ENCODE peak calls at places on chromosomes 11 and 22, in six cellular contexts. H, V, X, K, D and I are unnamed samples.

GRCh38 chr11:96102664-96103068 is 178.8 kb upstream of the MTMR2 start:
- DNase-seq in H (peak), V (no peak), X (no peak), K (no peak), D (no peak), I (peak)

GRCh38 chr11:67277231-67277961 is 11.1 kb downstream of the GRK2 start:
- DNase-seq in H (peak), V (peak), X (no peak), K (no peak), D (peak), I (peak)

GRCh38 chr11:13103962-13104554 is 94.9 kb downstream of the RASSF10 start:
- DNase-seq in H (no peak), V (no peak), X (no peak), K (no peak), D (no peak), I (no peak)

GRCh38 chr22:35915477-35916013 is 113.1 kb downstream of the RBFOX2 start:
- DNase-seq in H (peak), V (no peak), X (no peak), K (no peak), D (no peak), I (peak)

GRCh38 chr11:125263268-125263790 is 98.8 kb downstream of the PKNOX2 start:
- DNase-seq in H (peak), V (no peak), X (no peak), K (peak), D (peak), I (peak)

GRCh38 chr11:8722156-8722555 is 39.6 kb downstream of the RPL27A start:
- DNase-seq in H (peak), V (no peak), X (no peak), K (no peak), D (no peak), I (peak)

GRCh38 chr11:111585371-111585770 is 16.9 kb upstream of the SIK2 start:
- DNase-seq in H (peak), V (no peak), X (peak), K (no peak), D (no peak), I (peak)

GRCh38 chr22:49549851-49550430 is 277.7 kb downstream of the BRD1 start:
- DNase-seq in H (no peak), V (no peak), X (no peak), K (no peak), D (no peak), I (no peak)

GRCh38 chr11:79160786-79161403 is 279.9 kb downstream of the TENM4 start:
- DNase-seq in H (peak), V (no peak), X (no peak), K (no peak), D (no peak), I (peak)

GRCh38 chr22:49632199-49633009 is 195.3 kb downstream of the BRD1 start:
- DNase-seq in H (peak), V (no peak), X (peak), K (no peak), D (peak), I (peak)

GRCh38 chr22:38569181-38569971 is 607 bp downstream of the DMC1 start:
- DNase-seq in H (no peak), V (no peak), X (peak), K (no peak), D (peak), I (no peak)

GRCh38 chr11:116148056-116148455 is 624.7 kb downstream of the BUD13 start:
- DNase-seq in H (no peak), V (no peak), X (no peak), K (no peak), D (no peak), I (no peak)

GRCh38 chr11:107757661-107758060 is 45.8 kb upstream of the SLN start:
- DNase-seq in H (no peak), V (no peak), X (no peak), K (no peak), D (no peak), I (no peak)

GRCh38 chr11:61766353-61766841 is 14.0 kb downstream of the MYRF start:
- DNase-seq in H (peak), V (no peak), X (no peak), K (no peak), D (peak), I (peak)

GRCh38 chr22:35418726-35419125 is 18.8 kb downstream of the MCM5 start:
- DNase-seq in H (no peak), V (no peak), X (no peak), K (no peak), D (no peak), I (no peak)

GRCh38 chr11:15854245-15854644 is 502.1 kb downstream of the SOX6 start:
- DNase-seq in H (no peak), V (no peak), X (no peak), K (no peak), D (no peak), I (no peak)

GRCh38 chr11:69539416-69540117 is 58.1 kb downstream of the LINC01488 start:
- DNase-seq in H (no peak), V (no peak), X (no peak), K (no peak), D (peak), I (no peak)

GRCh38 chr11:30938801-30939200 is 352.6 kb upstream of the MPPED2 start:
- DNase-seq in H (peak), V (no peak), X (no peak), K (no peak), D (no peak), I (no peak)

GRCh38 chr11:12184696-12185095 is 74.3 kb downstream of the MICAL2 start:
- DNase-seq in H (peak), V (no peak), X (no peak), K (no peak), D (no peak), I (no peak)

GRCh38 chr11:17991799-17992433 is 20.9 kb downstream of the SERGEF start:
- DNase-seq in H (peak), V (peak), X (peak), K (no peak), D (no peak), I (peak)

GRCh38 chr11:119771210-119771770 is 42.3 kb upstream of the NECTIN1 start:
- DNase-seq in H (no peak), V (no peak), X (no peak), K (no peak), D (no peak), I (no peak)

GRCh38 chr11:134398079-134398444 is 14.0 kb downstream of the B3GAT1 start:
- DNase-seq in H (no peak), V (no peak), X (no peak), K (no peak), D (peak), I (no peak)

GRCh38 chr22:19869497-19870152 is 15.0 kb upstream of the GNB1L start:
- DNase-seq in H (no peak), V (no peak), X (no peak), K (no peak), D (peak), I (no peak)

GRCh38 chr22:19870153-19871022 is 15.7 kb upstream of the GNB1L start:
- DNase-seq in H (no peak), V (no peak), X (no peak), K (no peak), D (peak), I (no peak)

GRCh38 chr22:19868333-19868732 is 13.7 kb upstream of the GNB1L start:
- DNase-seq in H (no peak), V (no peak), X (no peak), K (no peak), D (no peak), I (no peak)

GRCh38 chr22:19867617-19868016 is 12.9 kb upstream of the GNB1L start:
- DNase-seq in H (no peak), V (no peak), X (no peak), K (no peak), D (peak), I (no peak)

GRCh38 chr22:19868773-19869471 is 14.2 kb upstream of the GNB1L start:
- DNase-seq in H (no peak), V (no peak), X (no peak), K (no peak), D (no peak), I (no peak)
- TF ChIP-seq CTCF in H (no peak), V (no peak), X (no peak), K (no peak), D (no peak), I (no peak)

GRCh38 chr11:1826552-1827094 is 8.2 kb upstream of the SYT8 start:
- DNase-seq in H (peak), V (no peak), X (peak), K (no peak), D (no peak), I (peak)
- TF ChIP-seq CTCF in H (peak), V (no peak), X (peak), K (no peak), D (no peak), I (peak)

GRCh38 chr11:131888230-131888826 is 517.9 kb downstream of the NTM start:
- DNase-seq in H (peak), V (no peak), X (no peak), K (peak), D (no peak), I (peak)
- TF ChIP-seq CTCF in H (no peak), V (no peak), X (no peak), K (no peak), D (no peak), I (no peak)

GRCh38 chr11:44948155-44948554 is 2.5 kb downstream of the TP53I11 start:
- DNase-seq in H (no peak), V (no peak), X (no peak), K (no peak), D (no peak), I (no peak)

GRCh38 chr11:44950625-44951472 is at the start of gene TP53I11:
- DNase-seq in H (peak), V (peak), X (peak), K (peak), D (peak), I (peak)

GRCh38 chr11:44947114-44947513 is 3.6 kb downstream of the TP53I11 start:
- DNase-seq in H (no peak), V (no peak), X (no peak), K (no peak), D (peak), I (no peak)

GRCh38 chr11:44950036-44950624 is 553 bp downstream of the TP53I11 start:
- DNase-seq in H (no peak), V (no peak), X (peak), K (no peak), D (peak), I (peak)

DNA sequence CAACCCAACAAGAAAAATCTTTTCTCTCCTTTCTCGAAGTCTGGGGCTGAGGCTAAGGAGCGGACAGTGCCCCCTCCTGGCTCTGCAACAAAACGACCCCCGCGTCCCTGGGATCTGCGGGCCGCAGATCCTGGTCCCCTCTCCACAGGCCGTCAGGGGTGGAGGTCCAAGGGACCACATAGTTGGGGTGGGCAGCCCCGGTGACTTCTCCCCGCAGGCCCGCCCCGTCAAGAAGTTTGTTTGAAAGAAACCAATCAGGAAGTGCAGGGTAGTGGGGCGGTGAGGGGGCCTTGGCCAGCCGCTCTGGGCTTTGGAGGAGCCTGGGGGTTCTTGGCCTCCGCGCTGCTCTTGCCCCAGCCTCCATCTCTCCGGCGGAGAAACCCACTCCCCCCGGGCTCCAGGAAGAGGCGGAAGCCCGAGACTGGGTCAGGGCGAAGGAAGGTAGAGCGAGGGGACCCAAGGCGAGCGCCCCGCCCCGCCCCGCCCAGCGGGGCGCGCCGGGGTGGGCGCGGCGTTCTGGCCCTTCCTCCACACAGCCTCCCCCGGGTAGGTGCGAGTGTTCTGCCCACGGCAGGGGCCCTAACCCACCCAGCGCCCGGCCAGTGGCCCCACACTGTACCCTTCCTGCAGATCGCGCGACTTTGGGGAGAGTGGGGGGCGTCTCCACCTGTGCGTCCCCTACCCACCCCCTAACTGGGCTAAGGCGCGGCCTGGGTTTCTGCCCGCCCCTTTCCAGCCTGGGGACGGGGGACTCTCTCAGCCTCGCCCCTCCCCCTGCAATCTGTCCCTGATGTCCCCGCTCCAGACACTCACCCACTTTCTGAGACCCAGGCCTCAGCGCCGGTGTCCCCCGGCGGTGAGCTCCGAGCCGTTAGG is 1.3 kb downstream of the TP53I11 start:
- DNase-seq in H (peak), V (peak), X (no peak), K (no peak), D (peak), I (peak)
- TF ChIP-seq CTCF in H (peak), V (peak), X (peak), K (peak), D (peak), I (peak)